ENCODE peak calls at places on chromosomes 5 and 9, in seven cellular contexts. One of them, this sample, is unnamed.
A peak's percentile ranks its signal among the peaks of the same experiment; 100 is the strongest.

GRCh38 chr9:91048739-91049138 is 247.1 kb downstream of the SYK start:
- DNase-seq in ovary: no peak
- DNase-seq in HCT116: no peak
- DNase-seq in body of pancreas: no peak
- DNase-seq in thyroid gland: no peak
- DNase-seq in breast epithelium: no peak
- DNase-seq in IMR-90: no peak
- DNase-seq in this sample: no peak

GRCh38 chr5:123610665-123611406 is 98.9 kb downstream of the CSNK1G3 start:
- DNase-seq in ovary: peak; percentile 21
- DNase-seq in HCT116: peak; percentile 54
- DNase-seq in body of pancreas: no peak
- DNase-seq in thyroid gland: no peak
- DNase-seq in breast epithelium: no peak
- DNase-seq in IMR-90: peak; percentile 80
- DNase-seq in this sample: peak; percentile 21

GRCh38 chr9:130288393-130288792 is 22.8 kb downstream of the HMCN2 start:
- DNase-seq in ovary: no peak
- DNase-seq in HCT116: no peak
- DNase-seq in body of pancreas: no peak
- DNase-seq in thyroid gland: peak; percentile 73
- DNase-seq in breast epithelium: no peak
- DNase-seq in IMR-90: no peak
- DNase-seq in this sample: no peak

GRCh38 chr5:149363936-149364335 is 6.1 kb downstream of the PCYOX1L start:
- DNase-seq in ovary: no peak
- DNase-seq in HCT116: no peak
- DNase-seq in body of pancreas: no peak
- DNase-seq in thyroid gland: no peak
- DNase-seq in breast epithelium: no peak
- DNase-seq in IMR-90: no peak
- DNase-seq in this sample: peak; percentile 83

GRCh38 chr9:125145425-125145824 is 2.1 kb upstream of the SCAI start:
- DNase-seq in ovary: no peak
- DNase-seq in HCT116: no peak
- DNase-seq in body of pancreas: no peak
- DNase-seq in thyroid gland: no peak
- DNase-seq in breast epithelium: no peak
- DNase-seq in IMR-90: no peak
- DNase-seq in this sample: no peak

GRCh38 chr5:68449380-68449779 is 233.8 kb downstream of the PIK3R1 start:
- DNase-seq in ovary: no peak
- DNase-seq in HCT116: no peak
- DNase-seq in body of pancreas: no peak
- DNase-seq in thyroid gland: no peak
- DNase-seq in breast epithelium: peak; percentile 83
- DNase-seq in IMR-90: no peak
- DNase-seq in this sample: no peak

GRCh38 chr9:33159058-33159759 is 7.9 kb downstream of the B4GALT1 start:
- DNase-seq in ovary: peak; percentile 82
- DNase-seq in HCT116: no peak
- DNase-seq in body of pancreas: no peak
- DNase-seq in thyroid gland: peak; percentile 60
- DNase-seq in breast epithelium: no peak
- DNase-seq in IMR-90: peak; percentile 35
- DNase-seq in this sample: peak; percentile 75

GRCh38 chr5:138213161-138214029 is at the start of gene CDC23:
- DNase-seq in ovary: peak; percentile 92
- DNase-seq in HCT116: peak; percentile 97
- DNase-seq in body of pancreas: peak; percentile 95
- DNase-seq in thyroid gland: peak; percentile 93
- DNase-seq in breast epithelium: peak; percentile 96
- DNase-seq in IMR-90: peak; percentile 97
- DNase-seq in this sample: peak; percentile 98

GRCh38 chr9:35114113-35114847 is 1.4 kb downstream of the ATOSB start:
- DNase-seq in ovary: peak; percentile 80
- DNase-seq in HCT116: peak; percentile 51
- DNase-seq in body of pancreas: peak; percentile 47
- DNase-seq in thyroid gland: peak; percentile 77
- DNase-seq in breast epithelium: peak; percentile 67
- DNase-seq in IMR-90: peak; percentile 94
- DNase-seq in this sample: peak; percentile 93

GRCh38 chr9:122346478-122347347 is 24.1 kb upstream of the PTGS1 start:
- DNase-seq in ovary: peak; percentile 27
- DNase-seq in HCT116: no peak
- DNase-seq in body of pancreas: peak; percentile 48
- DNase-seq in thyroid gland: peak; percentile 34
- DNase-seq in breast epithelium: peak; percentile 22
- DNase-seq in IMR-90: no peak
- DNase-seq in this sample: peak; percentile 88

GRCh38 chr5:95822038-95822407 is 503 bp downstream of the GLRX start:
- DNase-seq in ovary: peak; percentile 53
- DNase-seq in HCT116: no peak
- DNase-seq in body of pancreas: peak; percentile 66
- DNase-seq in thyroid gland: peak; percentile 68
- DNase-seq in breast epithelium: no peak
- DNase-seq in IMR-90: peak; percentile 25
- DNase-seq in this sample: peak; percentile 88
- H3K4me3 ChIP-seq in ovary: peak overlapping the region; percentile 51
- H3K4me3 ChIP-seq in HCT116: peak overlapping the region; percentile 75
- H3K4me3 ChIP-seq in body of pancreas: peak overlapping the region; percentile 45
- H3K4me3 ChIP-seq in thyroid gland: peak overlapping the region; percentile 46
- H3K4me3 ChIP-seq in breast epithelium: peak overlapping the region; percentile 71
- H3K4me3 ChIP-seq in IMR-90: peak overlapping the region; percentile 92
- H3K4me3 ChIP-seq in this sample: peak overlapping the region; percentile 70

GRCh38 chr5:172180936-172181335 is 7.1 kb downstream of the STK10 start:
- DNase-seq in ovary: no peak
- DNase-seq in HCT116: no peak
- DNase-seq in body of pancreas: no peak
- DNase-seq in thyroid gland: no peak
- DNase-seq in breast epithelium: no peak
- DNase-seq in IMR-90: no peak
- DNase-seq in this sample: no peak
- TF ChIP-seq CTCF in ovary: no peak
- TF ChIP-seq CTCF in HCT116: no peak
- TF ChIP-seq CTCF in body of pancreas: no peak
- TF ChIP-seq CTCF in thyroid gland: no peak
- TF ChIP-seq CTCF in breast epithelium: no peak
- TF ChIP-seq CTCF in IMR-90: no peak
- TF ChIP-seq CTCF in this sample: no peak

GRCh38 chr5:177509361-177509951 is at the start of gene DOK3:
- DNase-seq in ovary: no peak
- DNase-seq in HCT116: no peak
- DNase-seq in body of pancreas: peak; percentile 69
- DNase-seq in thyroid gland: no peak
- DNase-seq in breast epithelium: no peak
- DNase-seq in IMR-90: no peak
- DNase-seq in this sample: no peak
- TF ChIP-seq POLR2A in ovary: no peak
- TF ChIP-seq POLR2A in HCT116: no peak
- TF ChIP-seq POLR2A in body of pancreas: no peak
- TF ChIP-seq POLR2A in thyroid gland: no peak
- TF ChIP-seq POLR2A in breast epithelium: no peak
- TF ChIP-seq POLR2A in IMR-90: no peak
- TF ChIP-seq POLR2A in this sample: no peak

DNA sequence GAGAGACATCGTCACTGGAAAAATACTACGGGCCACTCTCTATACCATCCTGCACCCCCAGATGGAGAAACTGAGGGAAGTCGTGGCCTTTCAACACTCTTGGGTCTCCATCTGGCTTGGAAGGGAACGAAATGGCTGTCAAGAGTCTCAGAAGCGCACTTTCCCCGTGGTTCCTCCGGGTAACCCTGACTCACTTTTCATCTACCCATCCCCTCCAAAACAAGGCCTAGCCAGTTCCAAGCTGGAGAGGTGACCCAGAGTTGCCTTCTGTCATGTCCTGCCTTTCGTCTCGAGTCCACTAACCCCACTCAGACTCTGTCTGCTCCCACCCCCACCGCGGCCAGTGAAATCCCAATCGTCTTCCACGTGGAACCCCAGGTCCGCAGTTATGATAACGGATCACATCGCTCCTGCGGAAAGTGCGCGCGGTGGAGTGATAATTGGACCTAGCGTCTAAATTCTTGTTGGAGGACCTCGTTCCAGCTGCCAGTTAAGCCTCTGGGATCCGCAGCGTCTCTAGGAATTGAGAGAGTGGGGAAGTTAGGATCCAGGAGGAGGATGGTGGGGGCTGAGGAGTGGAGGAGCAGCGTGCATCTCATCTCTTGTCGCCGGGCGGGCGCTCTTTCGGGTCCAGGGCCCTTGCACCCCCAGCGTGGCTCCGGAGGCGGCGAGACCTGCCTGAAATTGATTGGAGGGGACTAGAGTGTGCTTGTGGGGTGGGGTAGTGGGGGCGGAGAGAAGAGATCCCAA is 4.6 kb downstream of the CDKN2A start:
- DNase-seq in ovary: no peak
- DNase-seq in HCT116: no peak
- DNase-seq in body of pancreas: no peak
- DNase-seq in thyroid gland: no peak
- DNase-seq in breast epithelium: no peak
- DNase-seq in IMR-90: no peak
- DNase-seq in this sample: no peak
- H3K4me3 ChIP-seq in ovary: no peak overlapping the region
- H3K4me3 ChIP-seq in HCT116: no peak overlapping the region
- H3K4me3 ChIP-seq in body of pancreas: no peak overlapping the region
- H3K4me3 ChIP-seq in thyroid gland: no peak overlapping the region
- H3K4me3 ChIP-seq in breast epithelium: no peak overlapping the region
- H3K4me3 ChIP-seq in IMR-90: no peak overlapping the region
- H3K4me3 ChIP-seq in this sample: no peak overlapping the region

GRCh38 chr5:8788246-8788645 is 757.6 kb downstream of the SEMA5A start:
- DNase-seq in ovary: no peak
- DNase-seq in HCT116: no peak
- DNase-seq in body of pancreas: no peak
- DNase-seq in thyroid gland: no peak
- DNase-seq in breast epithelium: no peak
- DNase-seq in IMR-90: peak; percentile 32
- DNase-seq in this sample: no peak

GRCh38 chr5:8784692-8785091 is 761.2 kb downstream of the SEMA5A start:
- DNase-seq in ovary: no peak
- DNase-seq in HCT116: no peak
- DNase-seq in body of pancreas: no peak
- DNase-seq in thyroid gland: no peak
- DNase-seq in breast epithelium: no peak
- DNase-seq in IMR-90: no peak
- DNase-seq in this sample: no peak
- TF ChIP-seq CTCF in ovary: no peak
- TF ChIP-seq CTCF in HCT116: no peak
- TF ChIP-seq CTCF in body of pancreas: no peak
- TF ChIP-seq CTCF in thyroid gland: no peak
- TF ChIP-seq CTCF in breast epithelium: no peak
- TF ChIP-seq CTCF in IMR-90: no peak
- TF ChIP-seq CTCF in this sample: no peak

DNA sequence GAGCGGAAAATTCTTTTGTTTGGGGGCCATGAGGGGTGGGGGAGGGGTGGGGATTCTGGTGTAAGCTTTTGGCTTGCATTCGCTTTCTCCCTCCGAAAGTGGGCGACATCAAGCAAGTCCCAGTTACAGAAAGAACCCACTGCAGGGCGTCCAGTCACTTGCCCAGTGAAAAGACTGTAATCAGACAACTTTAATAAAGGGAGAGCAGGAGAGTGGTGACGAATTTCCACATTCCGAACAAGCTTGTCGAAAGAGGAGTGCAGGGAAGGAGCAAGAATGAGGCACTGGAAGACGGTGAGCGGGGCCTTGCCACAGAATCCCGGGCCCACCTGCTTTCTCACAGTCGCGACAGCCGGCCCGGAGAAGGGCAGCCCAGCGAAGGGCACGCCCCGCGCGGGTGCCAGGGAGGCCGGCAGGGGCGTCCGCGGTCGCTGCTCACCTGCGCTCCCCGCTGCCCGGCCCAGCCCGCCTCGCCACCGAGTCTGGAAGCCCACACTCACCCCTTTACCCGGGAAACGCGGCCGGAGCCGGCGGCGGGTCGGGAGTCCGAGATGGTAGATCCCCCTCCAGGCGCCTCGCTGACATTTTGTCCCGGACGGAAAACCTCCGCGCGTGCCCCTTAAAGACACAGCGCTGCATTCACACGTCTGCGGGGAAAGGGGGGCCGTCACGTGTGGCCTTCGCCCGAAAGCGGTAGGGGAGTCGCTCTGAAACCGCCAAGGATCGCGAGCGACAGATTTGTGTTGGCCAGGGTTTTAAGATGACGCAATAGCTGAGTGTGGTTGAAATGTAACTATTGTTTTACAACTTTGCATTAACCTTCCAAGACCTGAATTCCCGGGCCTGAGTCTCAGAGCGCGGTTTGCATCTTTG is at the start of gene ZBED3:
- DNase-seq in ovary: peak; percentile 75
- DNase-seq in HCT116: peak; percentile 71
- DNase-seq in body of pancreas: peak; percentile 90
- DNase-seq in thyroid gland: peak; percentile 79
- DNase-seq in breast epithelium: peak; percentile 39
- DNase-seq in IMR-90: peak; percentile 74
- DNase-seq in this sample: peak; percentile 72
- TF ChIP-seq POLR2A in ovary: no peak
- TF ChIP-seq POLR2A in HCT116: peak; percentile 14
- TF ChIP-seq POLR2A in body of pancreas: peak; percentile 72
- TF ChIP-seq POLR2A in thyroid gland: peak; percentile 62
- TF ChIP-seq POLR2A in breast epithelium: no peak
- TF ChIP-seq POLR2A in IMR-90: no peak
- TF ChIP-seq POLR2A in this sample: no peak

GRCh38 chr5:103561670-103562069 is 919 bp downstream of the NUDT12 start:
- DNase-seq in ovary: no peak
- DNase-seq in HCT116: no peak
- DNase-seq in body of pancreas: peak; percentile 24
- DNase-seq in thyroid gland: no peak
- DNase-seq in breast epithelium: no peak
- DNase-seq in IMR-90: no peak
- DNase-seq in this sample: no peak
- H3K4me3 ChIP-seq in ovary: peak overlapping the region; percentile 76
- H3K4me3 ChIP-seq in HCT116: peak overlapping the region; percentile 78
- H3K4me3 ChIP-seq in body of pancreas: peak overlapping the region; percentile 81
- H3K4me3 ChIP-seq in thyroid gland: peak overlapping the region; percentile 58
- H3K4me3 ChIP-seq in breast epithelium: peak overlapping the region; percentile 83
- H3K4me3 ChIP-seq in IMR-90: peak overlapping the region; percentile 81
- H3K4me3 ChIP-seq in this sample: peak overlapping the region; percentile 81

GRCh38 chr9:101566904-101567724 is 27.7 kb downstream of the PPP3R2 start:
- DNase-seq in ovary: no peak
- DNase-seq in HCT116: peak; percentile 22
- DNase-seq in body of pancreas: peak; percentile 18
- DNase-seq in thyroid gland: no peak
- DNase-seq in breast epithelium: no peak
- DNase-seq in IMR-90: peak; percentile 68
- DNase-seq in this sample: no peak
- TF ChIP-seq CTCF in ovary: no peak
- TF ChIP-seq CTCF in HCT116: peak; percentile 72
- TF ChIP-seq CTCF in body of pancreas: peak; percentile 17
- TF ChIP-seq CTCF in thyroid gland: no peak
- TF ChIP-seq CTCF in breast epithelium: no peak
- TF ChIP-seq CTCF in IMR-90: peak; percentile 46
- TF ChIP-seq CTCF in this sample: no peak